ENCODE peak calls at places on chromosomes 13 and 19, in four cellular contexts. K, F, R and L are unnamed samples.
A peak's percentile ranks its signal among the peaks of the same experiment; 100 is the strongest.

GRCh38 chr19:48196933-48197665 is 26.6 kb downstream of the ZSWIM9 start:
- DNase-seq in K (no peak), F (no peak), R (no peak), L (no peak)

GRCh38 chr13:43520331-43520730 is 266.4 kb downstream of the ENOX1 start:
- DNase-seq in F (no peak), K (no peak), R (no peak), L (no peak)

GRCh38 chr19:41932259-41933130 is 4.2 kb upstream of the ERFL start:
- DNase-seq in R (no peak), F (no peak), K (no peak), L (no peak)

GRCh38 chr19:18452386-18452785 is 14.5 kb upstream of the ISYNA1 start:
- DNase-seq in K (no peak), F (no peak), R (no peak), L (no peak)

GRCh38 chr19:39502640-39503417 is 4.1 kb downstream of the DLL3 start:
- DNase-seq in K (no peak), R (no peak), F (peak; percentile 85), L (peak; percentile 73)

GRCh38 chr13:79062291-79062690 is 343.8 kb downstream of the RBM26 start:
- DNase-seq in F (no peak), K (no peak), R (no peak), L (no peak)

GRCh38 chr13:107466326-107466725 is 749.0 kb downstream of the LIG4 start:
- DNase-seq in K (peak; percentile 56), R (no peak), F (no peak), L (peak; percentile 62)

GRCh38 chr19:6423499-6424189 is 967 bp downstream of the KHSRP start:
- DNase-seq in R (no peak), F (peak; percentile 55), K (peak; percentile 56), L (peak; percentile 42)

GRCh38 chr13:67267136-67267535 is 37.0 kb upstream of the PCDH9 start:
- DNase-seq in R (no peak), F (no peak), K (peak; percentile 2), L (peak; percentile 35)

GRCh38 chr13:75566658-75567057 is 17.1 kb downstream of the UCHL3 start:
- DNase-seq in F (no peak), R (no peak), K (peak; percentile 39), L (peak; percentile 71)

GRCh38 chr19:961866-962620 is 22.1 kb upstream of the WDR18 start:
- DNase-seq in F (no peak), R (no peak), K (no peak), L (peak; percentile 68)

GRCh38 chr19:15871570-15871969 is 26.3 kb downstream of the CYP4F2 start:
- DNase-seq in R (no peak), K (no peak), F (peak; percentile 25), L (no peak)

GRCh38 chr19:35901055-35901644 is 810 bp upstream of the NFKBID start:
- DNase-seq in K (peak; percentile 79), R (no peak), F (no peak), L (peak; percentile 51)

GRCh38 chr19:1061987-1062386 is 5.0 kb upstream of the ARHGAP45 start:
- DNase-seq in F (no peak), K (no peak), R (no peak), L (no peak)

GRCh38 chr13:25249001-25249543 is 38.2 kb downstream of the MTMR6 start:
- DNase-seq in K (peak; percentile 6), R (no peak), F (no peak), L (peak; percentile 43)

GRCh38 chr19:18253716-18254115 is 20.5 kb downstream of the IQCN start:
- DNase-seq in K (peak; percentile 22), F (no peak), R (no peak), L (no peak)

GRCh38 chr19:9009935-9010651 is at the start of gene MUC16:
- DNase-seq in F (no peak), K (no peak), R (no peak), L (no peak)

GRCh38 chr13:36154567-36155231 is 23.5 kb upstream of the DCLK1 start:
- DNase-seq in R (no peak), K (no peak), F (no peak), L (no peak)

GRCh38 chr19:39941615-39942507 is 7.4 kb upstream of the FCGBP start:
- DNase-seq in K (peak; percentile 41), R (no peak), F (peak; percentile 52), L (peak; percentile 38)

GRCh38 chr13:19061278-19061677 is 120.3 kb downstream of the TUBA3C start:
- DNase-seq in F (no peak), R (no peak), K (no peak), L (no peak)

GRCh38 chr13:25977216-25977615 is 74.6 kb downstream of the SHISA2 start:
- DNase-seq in K (peak; percentile 71), F (no peak), R (no peak), L (no peak)

GRCh38 chr13:81012031-81012430 is 671.1 kb upstream of the SPRY2 start:
- DNase-seq in F (no peak), R (no peak), K (no peak), L (no peak)

GRCh38 chr19:3314962-3315675 is 51.3 kb upstream of the NFIC start:
- DNase-seq in F (no peak), R (no peak), K (no peak), L (no peak)

GRCh38 chr13:40220299-40220935 is 446.0 kb downstream of the FOXO1 start:
- DNase-seq in F (peak; percentile 23), K (no peak), R (no peak), L (no peak)

GRCh38 chr13:103788061-103788652 is 721.9 kb upstream of the SLC10A2 start:
- DNase-seq in R (no peak), F (no peak), K (no peak), L (no peak)

GRCh38 chr19:33063356-33064116 is 1.2 kb downstream of the RHPN2 start:
- DNase-seq in F (no peak), R (no peak), K (peak; percentile 59), L (peak; percentile 30)

GRCh38 chr13:41563501-41564001 is 106.2 kb downstream of the RGCC start:
- DNase-seq in F (no peak), K (peak; percentile 86), R (no peak), L (peak; percentile 50)

GRCh38 chr19:30479231-30479630 is 107.0 kb downstream of the ZNF536 start:
- DNase-seq in R (no peak), F (no peak), K (no peak), L (no peak)